ENCODE peak calls at places on chromosomes 2 and 18, in seven cellular contexts. G, S, D, E, F, V and J are unnamed samples.

GRCh38 chr2:36582556-36583350 is 15.2 kb downstream of the FEZ2 start:
- DNase-seq in E (no peak), G (no peak), F (no peak), V (no peak), S (no peak), D (no peak), J (no peak)

GRCh38 chr18:24270937-24271380 is 126.7 kb downstream of the OSBPL1A start:
- DNase-seq in D (peak), E (no peak), F (no peak), G (no peak), V (peak), S (no peak), J (peak)

GRCh38 chr2:132815522-132815921 is 145.5 kb upstream of the LYPD1 start:
- DNase-seq in E (no peak), V (no peak), G (no peak), S (no peak), D (peak), F (no peak), J (no peak)

GRCh38 chr2:68807821-68808266 is 63.4 kb downstream of the BMP10 start:
- DNase-seq in S (no peak), D (peak), V (no peak), F (peak), E (no peak), G (no peak), J (no peak)

GRCh38 chr2:30417253-30417652 is 29.8 kb upstream of the LCLAT1 start:
- DNase-seq in G (peak), E (no peak), D (peak), V (no peak), F (no peak), S (no peak), J (no peak)

GRCh38 chr2:40384714-40385113 is 67.2 kb downstream of the SLC8A1 start:
- DNase-seq in V (no peak), S (no peak), E (no peak), F (no peak), D (peak), G (no peak), J (no peak)

GRCh38 chr2:64448069-64448468 is 5.9 kb upstream of the LGALSL start:
- DNase-seq in V (no peak), G (no peak), S (no peak), E (no peak), F (no peak), D (no peak), J (no peak)

GRCh38 chr2:168375195-168375798 is 80.8 kb upstream of the CERS6 start:
- DNase-seq in E (no peak), V (no peak), G (no peak), F (no peak), S (no peak), D (peak), J (no peak)

GRCh38 chr2:37776487-37776886 is 105.0 kb upstream of the CDC42EP3 start:
- DNase-seq in V (peak), S (no peak), F (no peak), D (peak), E (no peak), G (no peak), J (no peak)